ENCODE peak calls at places on chromosome 9, in six cellular contexts. B, Q, E, O, I and T are unnamed samples.

GRCh38 chr9:34591091-34591910 is 1.8 kb upstream of the CNTFR start:
- DNase-seq in B (peak), Q (peak), E (peak), O (peak), I (peak), T (peak)

GRCh38 chr9:124522121-124523098 is 15.2 kb upstream of the NR5A1 start:
- DNase-seq in B (no peak), Q (no peak), E (no peak), O (no peak), I (no peak), T (no peak)

GRCh38 chr9:18905033-18905882 is 127.8 kb downstream of the SAXO1 start:
- DNase-seq in B (no peak), Q (no peak), E (peak), O (no peak), I (peak), T (peak)

GRCh38 chr9:117744390-117744789 is 40.2 kb downstream of the TLR4 start:
- DNase-seq in B (no peak), Q (no peak), E (no peak), O (no peak), I (no peak), T (no peak)

GRCh38 chr9:137873858-137874363 is 3.7 kb upstream of the CACNA1B start:
- DNase-seq in B (no peak), Q (no peak), E (no peak), O (no peak), I (no peak), T (no peak)

GRCh38 chr9:120418315-120418714 is 161.7 kb downstream of the CDK5RAP2 start:
- DNase-seq in B (no peak), Q (no peak), E (no peak), O (no peak), I (no peak), T (no peak)

GRCh38 chr9:114489928-114490327 is 15.3 kb downstream of the WHRN start:
- DNase-seq in B (no peak), Q (no peak), E (no peak), O (no peak), I (no peak), T (no peak)

GRCh38 chr9:28810375-28811075 is 1237.2 kb upstream of the C9orf72 start:
- DNase-seq in B (no peak), Q (no peak), E (peak), O (no peak), I (no peak), T (no peak)

GRCh38 chr9:21854594-21854993 is 52.2 kb downstream of the MTAP start:
- DNase-seq in B (no peak), Q (no peak), E (no peak), O (peak), I (no peak), T (no peak)

GRCh38 chr9:107976767-107977166 is 487.2 kb upstream of the KLF4 start:
- DNase-seq in B (no peak), Q (peak), E (no peak), O (peak), I (no peak), T (peak)

GRCh38 chr9:130328349-130328801 is 62.8 kb downstream of the HMCN2 start:
- DNase-seq in B (no peak), Q (peak), E (no peak), O (peak), I (peak), T (peak)

GRCh38 chr9:36934478-36935065 is 99.5 kb downstream of the PAX5 start:
- DNase-seq in B (no peak), Q (no peak), E (no peak), O (no peak), I (no peak), T (no peak)

GRCh38 chr9:5008206-5008605 is 23.1 kb downstream of the JAK2 start:
- DNase-seq in B (no peak), Q (no peak), E (no peak), O (no peak), I (no peak), T (no peak)

GRCh38 chr9:112748041-112748440 is 2.5 kb upstream of the SNX30 start:
- DNase-seq in B (no peak), Q (no peak), E (no peak), O (no peak), I (no peak), T (no peak)

GRCh38 chr9:16325966-16326365 is 544.5 kb downstream of the BNC2 start:
- DNase-seq in B (no peak), Q (no peak), E (no peak), O (no peak), I (no peak), T (no peak)

GRCh38 chr9:136244116-136244775 is 1.4 kb downstream of the QSOX2 start:
- DNase-seq in B (peak), Q (no peak), E (no peak), O (no peak), I (no peak), T (no peak)

GRCh38 chr9:127199001-127199791 is 65.4 kb upstream of the GARNL3 start:
- DNase-seq in B (peak), Q (peak), E (peak), O (peak), I (peak), T (peak)

GRCh38 chr9:105359899-105360298 is 87.9 kb upstream of the FSD1L start:
- DNase-seq in B (no peak), Q (no peak), E (peak), O (no peak), I (no peak), T (no peak)

GRCh38 chr9:7103382-7104170 is 345.8 kb downstream of the KDM4C start:
- DNase-seq in B (no peak), Q (no peak), E (no peak), O (no peak), I (no peak), T (no peak)

GRCh38 chr9:94938384-94938783 is 211.9 kb downstream of the AOPEP start:
- DNase-seq in B (no peak), Q (no peak), E (no peak), O (no peak), I (no peak), T (no peak)

GRCh38 chr9:121997791-121998190 is 95.3 kb downstream of the TTLL11 start:
- DNase-seq in B (no peak), Q (peak), E (no peak), O (no peak), I (no peak), T (no peak)

GRCh38 chr9:86975571-86975970 is 28.3 kb upstream of the GAS1 start:
- DNase-seq in B (no peak), Q (no peak), E (no peak), O (no peak), I (no peak), T (no peak)

GRCh38 chr9:113516840-113517577 is 53.5 kb downstream of the RGS3 start:
- DNase-seq in B (peak), Q (no peak), E (peak), O (no peak), I (no peak), T (no peak)